ENCODE peak calls at places on chromosomes 7 and 10, in ten cellular contexts. One of them, this sample, is unnamed.

GRCh38 chr10:88091490-88092061 is 228.2 kb downstream of the PTEN start:
- DNase-seq in neural crest cell: no peak
- DNase-seq in WTC11: no peak
- DNase-seq in RWPE1: peak
- DNase-seq in omental fat pad: no peak
- DNase-seq in HFF-Myc: no peak
- DNase-seq in kidney epithelial cell: no peak
- DNase-seq in astrocyte of the spinal cord: no peak
- DNase-seq in Calu3: no peak
- DNase-seq in DND-41: peak
- DNase-seq in this sample: no peak

GRCh38 chr10:132223156-132223590 is 36.4 kb downstream of the DPYSL4 start:
- DNase-seq in Calu3: peak
- DNase-seq in WTC11: peak
- DNase-seq in DND-41: peak
- DNase-seq in neural crest cell: peak
- DNase-seq in omental fat pad: peak
- DNase-seq in RWPE1: peak
- DNase-seq in HFF-Myc: peak
- DNase-seq in kidney epithelial cell: peak
- DNase-seq in astrocyte of the spinal cord: peak
- DNase-seq in this sample: peak

GRCh38 chr7:35757574-35757973 is 43.3 kb upstream of the SEPTIN7 start:
- DNase-seq in omental fat pad: no peak
- DNase-seq in DND-41: no peak
- DNase-seq in WTC11: no peak
- DNase-seq in HFF-Myc: no peak
- DNase-seq in RWPE1: no peak
- DNase-seq in Calu3: no peak
- DNase-seq in neural crest cell: no peak
- DNase-seq in astrocyte of the spinal cord: no peak
- DNase-seq in kidney epithelial cell: no peak
- DNase-seq in this sample: no peak

GRCh38 chr10:130772676-130773075 is 538.8 kb downstream of the TCERG1L start:
- DNase-seq in WTC11: no peak
- DNase-seq in astrocyte of the spinal cord: no peak
- DNase-seq in kidney epithelial cell: no peak
- DNase-seq in omental fat pad: no peak
- DNase-seq in DND-41: no peak
- DNase-seq in Calu3: no peak
- DNase-seq in neural crest cell: no peak
- DNase-seq in RWPE1: no peak
- DNase-seq in HFF-Myc: no peak
- DNase-seq in this sample: no peak

GRCh38 chr7:131218727-131219128 is 108.9 kb upstream of the MKLN1 start:
- DNase-seq in astrocyte of the spinal cord: no peak
- DNase-seq in HFF-Myc: no peak
- DNase-seq in omental fat pad: no peak
- DNase-seq in DND-41: peak
- DNase-seq in WTC11: no peak
- DNase-seq in kidney epithelial cell: no peak
- DNase-seq in Calu3: no peak
- DNase-seq in RWPE1: no peak
- DNase-seq in neural crest cell: no peak
- DNase-seq in this sample: peak

GRCh38 chr7:152862033-152862432 is 102.5 kb downstream of the ACTR3B start:
- DNase-seq in RWPE1: no peak
- DNase-seq in WTC11: no peak
- DNase-seq in astrocyte of the spinal cord: no peak
- DNase-seq in Calu3: no peak
- DNase-seq in kidney epithelial cell: no peak
- DNase-seq in DND-41: no peak
- DNase-seq in neural crest cell: no peak
- DNase-seq in HFF-Myc: no peak
- DNase-seq in omental fat pad: no peak
- DNase-seq in this sample: no peak

GRCh38 chr7:51645298-51645697 is 328.7 kb upstream of the COBL start:
- DNase-seq in WTC11: no peak
- DNase-seq in HFF-Myc: no peak
- DNase-seq in omental fat pad: no peak
- DNase-seq in DND-41: no peak
- DNase-seq in astrocyte of the spinal cord: peak
- DNase-seq in RWPE1: no peak
- DNase-seq in Calu3: no peak
- DNase-seq in kidney epithelial cell: no peak
- DNase-seq in neural crest cell: no peak
- DNase-seq in this sample: peak

GRCh38 chr7:108442039-108442568 is 14.1 kb downstream of the NRCAM start:
- DNase-seq in astrocyte of the spinal cord: no peak
- DNase-seq in omental fat pad: no peak
- DNase-seq in HFF-Myc: no peak
- DNase-seq in DND-41: no peak
- DNase-seq in WTC11: no peak
- DNase-seq in kidney epithelial cell: peak
- DNase-seq in neural crest cell: no peak
- DNase-seq in Calu3: no peak
- DNase-seq in RWPE1: peak
- DNase-seq in this sample: no peak

GRCh38 chr10:128047337-128047736 is 78.9 kb downstream of the MKI67 start:
- DNase-seq in DND-41: peak
- DNase-seq in neural crest cell: no peak
- DNase-seq in RWPE1: peak
- DNase-seq in kidney epithelial cell: peak
- DNase-seq in HFF-Myc: no peak
- DNase-seq in WTC11: peak
- DNase-seq in astrocyte of the spinal cord: no peak
- DNase-seq in Calu3: peak
- DNase-seq in omental fat pad: no peak
- DNase-seq in this sample: peak

GRCh38 chr7:45151131-45151684 is 6.4 kb upstream of the RAMP3 start:
- DNase-seq in Calu3: no peak
- DNase-seq in omental fat pad: no peak
- DNase-seq in WTC11: no peak
- DNase-seq in astrocyte of the spinal cord: no peak
- DNase-seq in HFF-Myc: no peak
- DNase-seq in RWPE1: no peak
- DNase-seq in kidney epithelial cell: no peak
- DNase-seq in DND-41: no peak
- DNase-seq in neural crest cell: no peak
- DNase-seq in this sample: no peak

GRCh38 chr10:101529720-101530553 is 58.1 kb downstream of the POLL start:
- DNase-seq in Calu3: no peak
- DNase-seq in neural crest cell: no peak
- DNase-seq in astrocyte of the spinal cord: no peak
- DNase-seq in omental fat pad: no peak
- DNase-seq in HFF-Myc: no peak
- DNase-seq in RWPE1: no peak
- DNase-seq in WTC11: no peak
- DNase-seq in kidney epithelial cell: no peak
- DNase-seq in DND-41: no peak
- DNase-seq in this sample: no peak

GRCh38 chr7:91414734-91415133 is 150.5 kb downstream of the FZD1 start:
- DNase-seq in astrocyte of the spinal cord: no peak
- DNase-seq in HFF-Myc: no peak
- DNase-seq in WTC11: no peak
- DNase-seq in kidney epithelial cell: no peak
- DNase-seq in Calu3: no peak
- DNase-seq in RWPE1: no peak
- DNase-seq in neural crest cell: no peak
- DNase-seq in DND-41: no peak
- DNase-seq in omental fat pad: no peak
- DNase-seq in this sample: no peak

GRCh38 chr10:91627344-91628102 is 5.3 kb downstream of the PPP1R3C start:
- DNase-seq in DND-41: no peak
- DNase-seq in WTC11: no peak
- DNase-seq in RWPE1: no peak
- DNase-seq in HFF-Myc: no peak
- DNase-seq in astrocyte of the spinal cord: no peak
- DNase-seq in neural crest cell: no peak
- DNase-seq in omental fat pad: no peak
- DNase-seq in kidney epithelial cell: no peak
- DNase-seq in Calu3: no peak
- DNase-seq in this sample: no peak
- TF ChIP-seq CTCF in DND-41: no peak
- TF ChIP-seq CTCF in WTC11: no peak
- TF ChIP-seq CTCF in RWPE1: no peak
- TF ChIP-seq CTCF in HFF-Myc: no peak
- TF ChIP-seq CTCF in astrocyte of the spinal cord: no peak
- TF ChIP-seq CTCF in neural crest cell: no peak
- TF ChIP-seq CTCF in omental fat pad: no peak
- TF ChIP-seq CTCF in kidney epithelial cell: no peak
- TF ChIP-seq CTCF in Calu3: no peak
- TF ChIP-seq CTCF in this sample: no peak

DNA sequence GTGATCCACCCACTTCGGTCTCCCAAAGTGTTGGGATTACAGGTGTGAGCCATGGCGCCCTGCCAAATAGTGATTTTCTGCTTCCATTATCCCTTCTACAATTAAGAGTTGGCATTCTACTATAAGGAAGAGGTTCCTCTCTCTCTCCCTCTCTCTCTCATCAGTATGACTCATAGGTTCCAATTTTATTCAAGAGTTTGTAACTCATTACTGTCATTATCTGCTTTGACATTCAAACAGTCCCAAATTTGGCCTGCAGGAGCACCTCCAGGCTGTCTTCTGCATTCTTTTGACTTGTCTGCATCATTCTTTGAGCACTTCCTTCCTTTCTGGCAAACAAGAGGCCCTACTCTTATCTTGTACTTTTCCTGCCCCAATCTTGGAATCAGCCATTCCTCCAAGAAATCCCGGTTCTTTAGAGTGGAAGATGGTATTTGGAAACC is 33.2 kb upstream of the CALU start:
- DNase-seq in DND-41: no peak
- DNase-seq in neural crest cell: no peak
- DNase-seq in astrocyte of the spinal cord: no peak
- DNase-seq in RWPE1: no peak
- DNase-seq in WTC11: no peak
- DNase-seq in omental fat pad: no peak
- DNase-seq in kidney epithelial cell: no peak
- DNase-seq in HFF-Myc: no peak
- DNase-seq in Calu3: no peak
- DNase-seq in this sample: no peak
- TF ChIP-seq CTCF in DND-41: no peak
- TF ChIP-seq CTCF in neural crest cell: no peak
- TF ChIP-seq CTCF in astrocyte of the spinal cord: no peak
- TF ChIP-seq CTCF in RWPE1: no peak
- TF ChIP-seq CTCF in WTC11: no peak
- TF ChIP-seq CTCF in omental fat pad: no peak
- TF ChIP-seq CTCF in kidney epithelial cell: no peak
- TF ChIP-seq CTCF in HFF-Myc: no peak
- TF ChIP-seq CTCF in Calu3: no peak
- TF ChIP-seq CTCF in this sample: no peak

GRCh38 chr7:369981-370621 is 80.1 kb downstream of the FOXL3 start:
- DNase-seq in RWPE1: peak
- DNase-seq in astrocyte of the spinal cord: no peak
- DNase-seq in kidney epithelial cell: no peak
- DNase-seq in HFF-Myc: no peak
- DNase-seq in Calu3: peak
- DNase-seq in omental fat pad: no peak
- DNase-seq in DND-41: no peak
- DNase-seq in WTC11: no peak
- DNase-seq in neural crest cell: no peak
- DNase-seq in this sample: no peak
- TF ChIP-seq CTCF in RWPE1: no peak
- TF ChIP-seq CTCF in astrocyte of the spinal cord: no peak
- TF ChIP-seq CTCF in kidney epithelial cell: no peak
- TF ChIP-seq CTCF in HFF-Myc: no peak
- TF ChIP-seq CTCF in Calu3: peak
- TF ChIP-seq CTCF in omental fat pad: no peak
- TF ChIP-seq CTCF in DND-41: no peak
- TF ChIP-seq CTCF in WTC11: no peak
- TF ChIP-seq CTCF in neural crest cell: peak
- TF ChIP-seq CTCF in this sample: no peak

DNA sequence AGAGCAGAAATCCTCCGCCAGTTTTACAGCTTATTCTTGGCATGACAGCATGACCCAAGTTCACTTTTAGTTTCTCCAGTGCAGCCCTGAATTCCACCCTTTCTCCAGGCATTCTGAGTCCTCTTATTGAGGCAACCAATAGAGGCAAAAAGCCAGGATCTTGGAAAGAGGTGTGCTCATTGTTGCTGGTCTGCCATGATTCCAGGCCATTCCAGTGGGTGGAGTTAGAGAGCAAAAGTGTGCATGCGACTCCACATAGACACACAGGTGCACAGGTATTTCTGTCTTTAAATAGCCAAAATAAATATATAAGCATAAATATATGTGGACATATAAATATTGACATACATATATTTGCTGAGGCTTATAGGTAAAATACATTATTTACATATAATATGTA is 224.7 kb upstream of the ADARB2 start:
- DNase-seq in WTC11: no peak
- DNase-seq in astrocyte of the spinal cord: no peak
- DNase-seq in DND-41: no peak
- DNase-seq in Calu3: no peak
- DNase-seq in neural crest cell: no peak
- DNase-seq in omental fat pad: no peak
- DNase-seq in HFF-Myc: no peak
- DNase-seq in RWPE1: no peak
- DNase-seq in kidney epithelial cell: no peak
- DNase-seq in this sample: no peak
- TF ChIP-seq CTCF in WTC11: no peak
- TF ChIP-seq CTCF in astrocyte of the spinal cord: no peak
- TF ChIP-seq CTCF in DND-41: peak
- TF ChIP-seq CTCF in Calu3: no peak
- TF ChIP-seq CTCF in neural crest cell: peak
- TF ChIP-seq CTCF in omental fat pad: no peak
- TF ChIP-seq CTCF in HFF-Myc: no peak
- TF ChIP-seq CTCF in RWPE1: no peak
- TF ChIP-seq CTCF in kidney epithelial cell: peak
- TF ChIP-seq CTCF in this sample: peak

DNA sequence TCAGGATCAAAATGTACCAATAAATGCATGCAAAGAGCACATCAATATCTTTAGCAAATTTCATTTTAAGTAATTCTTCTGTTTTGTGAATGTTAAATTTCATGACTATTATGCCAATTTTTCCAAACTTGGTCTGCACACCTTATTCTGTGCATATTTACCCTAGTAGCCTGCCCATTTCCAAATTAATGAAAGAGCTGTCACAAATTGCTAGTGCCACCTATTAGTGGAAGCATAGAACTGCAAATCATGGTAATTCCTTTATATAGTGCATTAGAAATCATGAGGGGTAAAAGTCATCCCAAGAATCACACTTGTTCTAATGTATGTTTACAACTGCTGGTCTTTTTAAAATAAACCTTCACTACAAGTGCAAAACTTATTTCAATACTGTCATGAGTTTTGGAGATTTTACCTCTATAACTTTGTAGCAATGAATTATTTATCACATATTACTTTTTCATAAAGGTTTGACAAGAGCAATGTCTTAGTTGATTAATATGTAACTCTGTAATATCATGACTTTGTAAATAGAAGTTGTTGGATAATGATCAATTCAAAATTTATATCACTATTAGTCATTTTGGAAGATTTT is 5.7 kb downstream of the SEMA3A start:
- DNase-seq in astrocyte of the spinal cord: peak
- DNase-seq in omental fat pad: no peak
- DNase-seq in kidney epithelial cell: no peak
- DNase-seq in WTC11: no peak
- DNase-seq in HFF-Myc: no peak
- DNase-seq in neural crest cell: no peak
- DNase-seq in DND-41: no peak
- DNase-seq in Calu3: no peak
- DNase-seq in RWPE1: no peak
- DNase-seq in this sample: no peak
- TF ChIP-seq CTCF in astrocyte of the spinal cord: peak
- TF ChIP-seq CTCF in omental fat pad: no peak
- TF ChIP-seq CTCF in kidney epithelial cell: peak
- TF ChIP-seq CTCF in WTC11: no peak
- TF ChIP-seq CTCF in HFF-Myc: peak
- TF ChIP-seq CTCF in neural crest cell: peak
- TF ChIP-seq CTCF in DND-41: peak
- TF ChIP-seq CTCF in Calu3: no peak
- TF ChIP-seq CTCF in RWPE1: peak
- TF ChIP-seq CTCF in this sample: peak

This sample was measured in nephron progenitor cell.